ENCODE peak calls at places on chromosomes 2 and 18, in eight cellular contexts. I, F, O, M, B, K, H and L are unnamed samples.

GRCh38 chr2:74065456-74065855 is 80.7 kb downstream of the TET3 start:
- DNase-seq in I (no peak), F (no peak), O (no peak), M (no peak), B (no peak), K (no peak), H (no peak), L (no peak)

GRCh38 chr2:38716185-38716584 is 35.0 kb downstream of the SRSF7 start:
- DNase-seq in I (no peak), F (no peak), O (no peak), M (no peak), B (no peak), K (peak; percentile 86), H (peak; percentile 57), L (peak; percentile 60)

GRCh38 chr18:66280470-66280869 is 323.4 kb downstream of the CDH19 start:
- DNase-seq in I (no peak), F (no peak), O (no peak), M (no peak), B (no peak), K (no peak), H (no peak), L (no peak)

GRCh38 chr2:56030062-56030461 is 106.5 kb upstream of the EFEMP1 start:
- DNase-seq in I (no peak), F (no peak), O (no peak), M (no peak), B (no peak), K (no peak), H (no peak), L (no peak)

GRCh38 chr2:201931955-201932354 is 101.7 kb upstream of the FZD7 start:
- DNase-seq in I (no peak), F (no peak), O (no peak), M (no peak), B (no peak), K (no peak), H (peak; percentile 75), L (no peak)

GRCh38 chr2:38509322-38509946 is 93.3 kb downstream of the HNRNPLL start:
- DNase-seq in I (no peak), F (no peak), O (peak; percentile 71), M (no peak), B (no peak), K (peak; percentile 71), H (peak; percentile 78), L (no peak)

GRCh38 chr2:195961873-195962272 is 106.8 kb downstream of the DNAH7 start:
- DNase-seq in I (no peak), F (no peak), O (no peak), M (no peak), B (no peak), K (no peak), H (no peak), L (no peak)

GRCh38 chr2:9702604-9703084 is 71.8 kb upstream of the YWHAQ start:
- DNase-seq in I (no peak), F (no peak), O (peak; percentile 8), M (no peak), B (no peak), K (no peak), H (no peak), L (no peak)

GRCh38 chr2:239830718-239831271 is 194.3 kb downstream of the NDUFA10 start:
- DNase-seq in I (peak; percentile 51), F (peak; percentile 13), O (no peak), M (no peak), B (peak; percentile 64), K (no peak), H (no peak), L (no peak)

GRCh38 chr18:55585586-55586521 is 2.1 kb downstream of the TCF4 start:
- DNase-seq in I (no peak), F (no peak), O (no peak), M (no peak), B (no peak), K (peak; percentile 58), H (peak; percentile 60), L (no peak)

GRCh38 chr2:218962859-218963492 is 3.5 kb downstream of the CDK5R2 start:
- DNase-seq in I (peak; percentile 82), F (no peak), O (peak; percentile 41), M (peak; percentile 68), B (peak; percentile 91), K (peak; percentile 70), H (peak; percentile 71), L (peak; percentile 93)

GRCh38 chr2:203685081-203685621 is 21.3 kb upstream of the CD28 start:
- DNase-seq in I (no peak), F (no peak), O (peak; percentile 55), M (no peak), B (no peak), K (peak; percentile 90), H (peak; percentile 100), L (no peak)

GRCh38 chr2:12064153-12064552 is 317.7 kb downstream of the LPIN1 start:
- DNase-seq in I (no peak), F (no peak), O (no peak), M (no peak), B (no peak), K (no peak), H (no peak), L (no peak)

GRCh38 chr2:68357608-68358337 is 7.3 kb upstream of the PLEK start:
- DNase-seq in I (no peak), F (no peak), O (peak; percentile 87), M (peak; percentile 26), B (no peak), K (peak; percentile 66), H (peak; percentile 6), L (peak; percentile 45)

GRCh38 chr2:170500770-170501169 is 214.4 kb upstream of the SP5 start:
- DNase-seq in I (no peak), F (no peak), O (no peak), M (no peak), B (no peak), K (peak; percentile 22), H (no peak), L (no peak)

GRCh38 chr2:130872276-130873125 is 35.8 kb downstream of the ARHGEF4 start:
- DNase-seq in I (no peak), F (no peak), O (no peak), M (peak; percentile 8), B (no peak), K (no peak), H (no peak), L (no peak)

GRCh38 chr2:65256088-65256487 is 28.5 kb downstream of the ACTR2 start:
- DNase-seq in I (no peak), F (no peak), O (no peak), M (no peak), B (no peak), K (no peak), H (no peak), L (no peak)

GRCh38 chr2:46097714-46098480 is 199.3 kb upstream of the EPAS1 start:
- DNase-seq in I (no peak), F (peak; percentile 73), O (peak; percentile 97), M (peak; percentile 33), B (no peak), K (peak; percentile 99), H (peak; percentile 99), L (no peak)

GRCh38 chr2:152682663-152683062 is 34.6 kb downstream of the PRPF40A start:
- DNase-seq in I (no peak), F (no peak), O (no peak), M (no peak), B (no peak), K (no peak), H (no peak), L (no peak)

GRCh38 chr2:157508676-157509075 is 64.8 kb upstream of the CYTIP start:
- DNase-seq in I (no peak), F (no peak), O (peak; percentile 15), M (no peak), B (no peak), K (no peak), H (no peak), L (no peak)

GRCh38 chr2:97698530-97698929 is 14.8 kb upstream of the ZAP70 start:
- DNase-seq in I (no peak), F (peak; percentile 2), O (no peak), M (no peak), B (no peak), K (no peak), H (no peak), L (no peak)

GRCh38 chr2:49044680-49045079 is 109.6 kb downstream of the FSHR start:
- DNase-seq in I (no peak), F (no peak), O (no peak), M (no peak), B (no peak), K (no peak), H (no peak), L (no peak)
- TF ChIP-seq CTCF in I (peak; percentile 29), F (no peak), O (no peak), M (no peak), B (no peak), K (no peak), H (no peak), L (peak; percentile 43)

DNA sequence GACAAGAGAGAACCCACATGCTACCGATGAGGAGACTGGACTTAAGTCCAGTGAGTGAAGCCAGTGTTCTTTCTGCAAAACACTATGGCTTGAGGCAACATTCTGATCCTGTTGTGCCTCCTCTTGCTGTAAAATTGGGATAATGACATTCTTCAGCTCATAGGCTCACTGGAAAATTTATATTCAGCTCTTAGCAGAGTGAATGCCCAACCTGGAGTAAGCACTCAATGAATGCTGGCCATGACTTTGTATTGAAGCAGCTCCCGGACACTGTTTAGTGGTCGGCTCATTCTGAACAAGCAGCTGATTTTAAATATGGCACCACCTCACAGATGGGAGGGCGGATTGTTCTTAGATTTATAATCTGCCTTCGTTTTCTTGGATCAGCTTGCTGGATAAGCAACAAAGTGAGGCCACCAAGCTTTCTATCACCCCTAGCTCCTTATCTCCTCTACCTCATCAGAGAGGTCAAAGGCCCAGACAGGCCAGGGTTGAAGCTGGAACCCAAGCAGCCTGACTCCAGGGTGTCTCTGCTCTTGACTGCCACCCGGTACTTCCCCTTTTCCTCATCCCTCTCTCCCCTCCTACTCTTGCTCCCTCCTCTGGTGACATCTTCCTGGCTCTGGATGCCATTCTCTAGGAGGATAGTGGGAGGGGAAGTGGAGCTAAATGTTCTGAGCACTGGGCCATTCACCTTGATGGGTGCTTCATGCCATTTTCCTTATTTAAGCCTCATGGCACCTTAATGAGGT is 11.5 kb downstream of the SLC9A4 start:
- DNase-seq in I (no peak), F (no peak), O (no peak), M (no peak), B (no peak), K (no peak), H (no peak), L (no peak)
- H3K4me3 ChIP-seq in I (no peak overlapping the region), F (no peak overlapping the region), O (no peak overlapping the region), M (no peak overlapping the region), B (no peak overlapping the region), K (no peak overlapping the region), H (no peak overlapping the region), L (no peak overlapping the region)

DNA sequence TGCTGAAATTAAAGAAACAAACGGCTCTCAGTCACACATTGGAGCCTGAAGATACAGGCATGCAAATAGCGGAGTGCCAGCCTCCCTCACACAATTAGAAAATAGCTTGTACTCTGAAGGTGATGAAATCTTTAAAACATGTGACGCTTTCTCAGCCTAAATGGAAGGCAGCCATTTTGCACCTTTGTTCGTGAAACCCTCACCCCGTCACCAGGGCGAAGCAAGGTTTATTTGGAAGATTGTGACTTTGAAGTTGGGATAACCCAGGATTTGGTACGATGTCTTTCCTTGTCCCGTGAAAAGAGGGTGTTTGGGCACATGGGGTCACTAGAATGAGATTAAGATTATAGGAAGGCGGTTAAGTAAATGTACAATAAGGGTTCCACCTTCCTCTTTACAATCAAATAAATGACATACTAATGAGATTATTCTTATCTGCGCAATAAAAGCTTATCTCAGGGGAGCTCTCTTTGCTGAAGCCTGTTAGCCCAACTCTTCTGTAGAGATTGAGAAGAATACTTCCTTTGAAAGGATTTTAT is 4.2 kb downstream of the SH3BP4 start:
- DNase-seq in I (no peak), F (no peak), O (no peak), M (no peak), B (no peak), K (no peak), H (no peak), L (no peak)
- H3K4me1 ChIP-seq in I (peaks cover 8% of the 10 kb centered on the region), F (peaks cover 12% of the 10 kb centered on the region), O (peaks cover 39% of the 10 kb centered on the region), M (peaks cover 69% of the 10 kb centered on the region), B (peaks cover 10% of the 10 kb centered on the region), K (peaks cover 14% of the 10 kb centered on the region), H (peaks cover 64% of the 10 kb centered on the region), L (peaks cover 34% of the 10 kb centered on the region)

GRCh38 chr2:231732604-231733003 is 24.3 kb downstream of the PTMA start:
- DNase-seq in I (no peak), F (no peak), O (no peak), M (no peak), B (no peak), K (no peak), H (no peak), L (no peak)
- TF ChIP-seq CTCF in I (no peak), F (no peak), O (peak; percentile 28), M (no peak), B (no peak), K (no peak), H (peak; percentile 3), L (no peak)